ENCODE peak calls at places on chromosomes 3 and 15, in seven cellular contexts. F is ovary; H is tibial artery; X is body of pancreas; V is psoas muscle; G is thoracic aorta; K is CD8-positive, alpha-beta T cell. I is an unnamed sample.

GRCh38 chr3:22288756-22289155 is 537.7 kb upstream of the ZNF385D start:
- DNase-seq in F (no peak), H (no peak), X (no peak), V (no peak), G (no peak), K (no peak), I (no peak)

GRCh38 chr15:32833323-32833944 is 115.6 kb downstream of the GREM1 start:
- DNase-seq in F (no peak), H (no peak), X (no peak), V (no peak), G (no peak), K (no peak), I (no peak)

GRCh38 chr3:194089357-194090177 is 46.4 kb upstream of the HES1 start:
- DNase-seq in F (peak; percentile 89), H (peak; percentile 33), X (peak; percentile 88), V (peak; percentile 85), G (peak; percentile 26), K (no peak), I (peak; percentile 66)

GRCh38 chr15:36807134-36807764 is 227.8 kb downstream of the CDIN1 start:
- DNase-seq in F (no peak), H (no peak), X (no peak), V (no peak), G (no peak), K (no peak), I (no peak)

GRCh38 chr3:31704651-31705179 is 172.0 kb downstream of the STT3B start:
- DNase-seq in F (no peak), H (peak; percentile 78), X (peak; percentile 79), V (peak; percentile 69), G (no peak), K (no peak), I (peak; percentile 52)

GRCh38 chr15:79769081-79769481 is 127.7 kb downstream of the MTHFS start:
- DNase-seq in F (no peak), H (no peak), X (no peak), V (no peak), G (no peak), K (no peak), I (no peak)

GRCh38 chr3:78494831-78495230 is 1273.0 kb downstream of the ROBO1 start:
- DNase-seq in F (no peak), H (no peak), X (no peak), V (no peak), G (no peak), K (no peak), I (no peak)

GRCh38 chr3:160210799-160211221 is 14.4 kb upstream of the C3orf80 start:
- DNase-seq in F (no peak), H (no peak), X (peak; percentile 27), V (no peak), G (no peak), K (no peak), I (no peak)

GRCh38 chr15:61275901-61276300 is 46.8 kb upstream of the RORA start:
- DNase-seq in F (no peak), H (no peak), X (peak; percentile 3), V (no peak), G (no peak), K (no peak), I (no peak)

GRCh38 chr15:95825672-95826387 is 504.7 kb upstream of the NR2F2 start:
- DNase-seq in F (no peak), H (no peak), X (no peak), V (no peak), G (no peak), K (no peak), I (no peak)

GRCh38 chr15:48890375-48890972 is 12.5 kb downstream of the EID1 start:
- DNase-seq in F (no peak), H (no peak), X (no peak), V (no peak), G (no peak), K (no peak), I (no peak)

GRCh38 chr3:152353578-152353977 is 84.8 kb downstream of the MBNL1 start:
- DNase-seq in F (no peak), H (no peak), X (no peak), V (no peak), G (no peak), K (no peak), I (no peak)

GRCh38 chr15:57319226-57319918 is 56.9 kb upstream of the CGNL1 start:
- DNase-seq in F (no peak), H (no peak), X (no peak), V (no peak), G (no peak), K (no peak), I (no peak)

GRCh38 chr3:113266738-113267137 is 55.4 kb downstream of the BOC start:
- DNase-seq in F (no peak), H (no peak), X (no peak), V (no peak), G (no peak), K (no peak), I (no peak)

GRCh38 chr3:132445812-132446211 is 28.5 kb downstream of the DNAJC13 start:
- DNase-seq in F (no peak), H (no peak), X (no peak), V (no peak), G (no peak), K (no peak), I (no peak)

GRCh38 chr3:167870743-167871142 is 135.2 kb downstream of the SERPINI1 start:
- DNase-seq in F (no peak), H (no peak), X (no peak), V (no peak), G (no peak), K (no peak), I (no peak)

GRCh38 chr3:167874667-167875372 is 139.3 kb downstream of the SERPINI1 start:
- DNase-seq in F (no peak), H (no peak), X (no peak), V (no peak), G (no peak), K (no peak), I (no peak)

GRCh38 chr3:167870201-167870600 is 134.7 kb downstream of the SERPINI1 start:
- DNase-seq in F (no peak), H (no peak), X (no peak), V (no peak), G (no peak), K (no peak), I (no peak)

GRCh38 chr3:167872032-167872431 is 136.5 kb downstream of the SERPINI1 start:
- DNase-seq in F (no peak), H (no peak), X (no peak), V (no peak), G (no peak), K (no peak), I (no peak)

DNA sequence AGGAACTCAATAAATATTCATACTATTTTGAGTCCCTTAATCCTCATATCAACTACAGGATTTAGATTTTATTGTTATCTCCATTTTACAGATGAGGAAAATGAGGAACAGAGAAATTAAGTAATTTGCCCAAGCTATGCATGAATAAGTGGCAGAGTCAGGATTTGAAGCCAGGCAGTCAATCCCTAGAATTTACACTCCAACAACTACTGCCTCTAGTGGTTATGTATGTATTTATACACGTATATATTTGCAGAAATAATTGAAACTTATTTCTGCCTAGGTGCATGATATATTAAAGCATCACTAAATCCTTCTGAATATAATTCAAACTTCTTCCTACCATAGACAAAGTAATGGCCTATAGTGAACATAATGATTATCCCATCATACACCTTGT is 137.4 kb downstream of the SERPINI1 start:
- DNase-seq in F (no peak), H (no peak), X (no peak), V (no peak), G (no peak), K (no peak), I (no peak)
- TF ChIP-seq CTCF in F (no peak), H (no peak), X (no peak), V (no peak), G (no peak), K (no peak), I (peak; percentile 36)

GRCh38 chr3:5019411-5020261 is 40.4 kb downstream of the BHLHE40 start:
- DNase-seq in F (no peak), H (peak; percentile 65), X (peak; percentile 47), V (no peak), G (no peak), K (peak; percentile 87), I (no peak)
- H3K27ac ChIP-seq in F (no peak overlapping the region), H (peak overlapping the region; percentile 80), X (no peak overlapping the region), V (no peak overlapping the region), G (no peak overlapping the region), K (no peak overlapping the region), I (no peak overlapping the region)

GRCh38 chr3:192913540-192913939 is 4.1 kb downstream of the MB21D2 start:
- DNase-seq in F (no peak), H (no peak), X (no peak), V (no peak), G (no peak), K (no peak), I (no peak)

GRCh38 chr3:192916455-192917257 is 1.0 kb downstream of the MB21D2 start:
- DNase-seq in F (peak; percentile 49), H (peak; percentile 85), X (peak; percentile 44), V (peak; percentile 86), G (no peak), K (no peak), I (peak; percentile 73)

GRCh38 chr3:192914873-192915272 is 2.8 kb downstream of the MB21D2 start:
- DNase-seq in F (no peak), H (no peak), X (no peak), V (no peak), G (no peak), K (no peak), I (no peak)

GRCh38 chr3:192915724-192916123 is 1.9 kb downstream of the MB21D2 start:
- DNase-seq in F (no peak), H (no peak), X (no peak), V (no peak), G (no peak), K (no peak), I (no peak)

DNA sequence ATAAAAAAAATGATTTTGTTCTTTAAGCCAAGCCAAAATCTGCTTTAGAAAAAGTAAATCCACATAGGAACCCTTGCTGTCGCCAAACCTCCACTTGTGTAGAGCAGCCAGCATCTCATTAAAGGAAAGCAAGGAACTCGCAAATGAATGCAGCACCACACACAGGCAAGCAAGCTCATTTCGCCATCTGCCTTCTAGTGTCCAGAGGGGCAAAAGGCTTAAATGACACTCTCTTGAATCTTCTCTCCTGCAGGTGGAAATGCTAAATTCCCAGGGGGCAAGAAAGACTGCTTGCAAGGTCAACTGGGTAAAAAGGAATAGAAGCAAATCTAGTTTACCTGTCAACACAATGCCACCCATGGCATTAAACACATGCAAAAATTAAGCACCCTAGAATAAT is 2.4 kb downstream of the MB21D2 start:
- DNase-seq in F (no peak), H (no peak), X (no peak), V (no peak), G (no peak), K (no peak), I (no peak)
- TF ChIP-seq CTCF in F (no peak), H (no peak), X (no peak), V (no peak), G (no peak), K (no peak), I (peak; percentile 55)

GRCh38 chr3:14485981-14486380 is 54.2 kb downstream of the GRIP2 start:
- DNase-seq in F (no peak), H (no peak), X (no peak), V (peak; percentile 24), G (no peak), K (no peak), I (no peak)
- H3K27ac ChIP-seq in F (no peak overlapping the region), H (no peak overlapping the region), X (no peak overlapping the region), V (no peak overlapping the region), G (no peak overlapping the region), K (no peak overlapping the region), I (peak overlapping the region; percentile 3)

DNA sequence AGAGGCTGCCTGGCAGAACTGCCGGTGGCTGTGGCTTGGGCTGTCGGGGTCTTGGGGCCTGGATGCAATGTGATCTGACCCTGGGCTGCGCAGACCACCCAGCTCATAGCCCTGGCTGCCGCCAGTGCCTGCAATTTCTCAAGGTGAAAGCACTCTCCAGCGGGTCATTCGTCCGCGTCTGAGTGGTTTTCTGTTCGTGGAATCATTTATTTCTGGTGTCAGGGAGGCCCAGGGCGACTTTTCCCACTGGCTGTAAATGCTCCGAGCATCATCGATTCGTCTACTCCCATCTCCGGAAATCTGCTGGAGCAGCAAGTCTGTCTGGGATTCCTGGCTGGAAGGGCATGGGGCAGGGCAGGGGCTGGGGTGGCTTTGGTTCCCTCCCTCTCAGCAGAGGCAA is 40.6 kb upstream of the ADPGK start:
- DNase-seq in F (no peak), H (no peak), X (no peak), V (no peak), G (no peak), K (no peak), I (no peak)
- TF ChIP-seq CTCF in F (no peak), H (no peak), X (no peak), V (no peak), G (no peak), K (no peak), I (no peak)